ENCODE peak calls at places on chromosomes 12 and 14, in four cellular contexts. P is omental fat pad, R is ascending aorta, Y is natural killer cell. E is an unnamed sample.

GRCh38 chr14:59150990-59151389 is 37.5 kb upstream of the DAAM1 start:
- DNase-seq in P (no peak), R (no peak), Y (no peak), E (no peak)

GRCh38 chr14:102279688-102280348 is 25.1 kb downstream of the MOK start:
- DNase-seq in P (no peak), R (no peak), Y (no peak), E (no peak)

GRCh38 chr14:58426819-58427288 is 477 bp downstream of the TIMM9 start:
- DNase-seq in P (no peak), R (peak; percentile 76), Y (peak; percentile 51), E (no peak)

GRCh38 chr12:48712209-48712608 is 4.3 kb downstream of the CCNT1 start:
- DNase-seq in P (no peak), R (no peak), Y (no peak), E (no peak)

GRCh38 chr14:56271988-56272387 is 153.8 kb downstream of the PELI2 start:
- DNase-seq in P (no peak), R (no peak), Y (no peak), E (no peak)

GRCh38 chr14:71948101-71948500 is 15.9 kb downstream of the RGS6 start:
- DNase-seq in P (no peak), R (no peak), Y (no peak), E (no peak)

GRCh38 chr12:56521209-56521589 is 421 bp upstream of the RBMS2 start:
- DNase-seq in P (no peak), R (no peak), Y (no peak), E (no peak)

GRCh38 chr14:98937021-98937420 is 335.0 kb downstream of the BCL11B start:
- DNase-seq in P (no peak), R (no peak), Y (no peak), E (no peak)

GRCh38 chr14:32072701-32073100 is 4.4 kb upstream of the ARHGAP5 start:
- DNase-seq in P (no peak), R (no peak), Y (no peak), E (no peak)

GRCh38 chr12:65879878-65880277 is 55.6 kb downstream of the HMGA2 start:
- DNase-seq in P (no peak), R (no peak), Y (no peak), E (no peak)

GRCh38 chr12:125346361-125346760 is 281.1 kb downstream of the AACS start:
- DNase-seq in P (no peak), R (no peak), Y (no peak), E (no peak)

GRCh38 chr14:92754956-92755355 is 6.5 kb upstream of the LGMN start:
- DNase-seq in P (no peak), R (no peak), Y (no peak), E (no peak)

GRCh38 chr12:122206111-122206881 is 2.8 kb downstream of the B3GNT4 start:
- DNase-seq in P (no peak), R (no peak), Y (no peak), E (no peak)

GRCh38 chr12:124992874-124993567 is 424 bp upstream of the BRI3BP start:
- DNase-seq in P (no peak), R (no peak), Y (peak; percentile 48), E (no peak)

GRCh38 chr12:42957136-42957535 is 367.6 kb upstream of the PRICKLE1 start:
- DNase-seq in P (no peak), R (no peak), Y (no peak), E (no peak)

GRCh38 chr12:123513805-123514204 is 19.7 kb downstream of the RILPL1 start:
- DNase-seq in P (no peak), R (no peak), Y (no peak), E (no peak)

GRCh38 chr12:123520567-123521474 is 12.7 kb downstream of the RILPL1 start:
- DNase-seq in P (no peak), R (no peak), Y (no peak), E (no peak)

GRCh38 chr12:123519151-123520001 is 14.1 kb downstream of the RILPL1 start:
- DNase-seq in P (no peak), R (peak; percentile 91), Y (no peak), E (no peak)

GRCh38 chr12:123512838-123513665 is 20.5 kb downstream of the RILPL1 start:
- DNase-seq in P (no peak), R (no peak), Y (no peak), E (no peak)

DNA sequence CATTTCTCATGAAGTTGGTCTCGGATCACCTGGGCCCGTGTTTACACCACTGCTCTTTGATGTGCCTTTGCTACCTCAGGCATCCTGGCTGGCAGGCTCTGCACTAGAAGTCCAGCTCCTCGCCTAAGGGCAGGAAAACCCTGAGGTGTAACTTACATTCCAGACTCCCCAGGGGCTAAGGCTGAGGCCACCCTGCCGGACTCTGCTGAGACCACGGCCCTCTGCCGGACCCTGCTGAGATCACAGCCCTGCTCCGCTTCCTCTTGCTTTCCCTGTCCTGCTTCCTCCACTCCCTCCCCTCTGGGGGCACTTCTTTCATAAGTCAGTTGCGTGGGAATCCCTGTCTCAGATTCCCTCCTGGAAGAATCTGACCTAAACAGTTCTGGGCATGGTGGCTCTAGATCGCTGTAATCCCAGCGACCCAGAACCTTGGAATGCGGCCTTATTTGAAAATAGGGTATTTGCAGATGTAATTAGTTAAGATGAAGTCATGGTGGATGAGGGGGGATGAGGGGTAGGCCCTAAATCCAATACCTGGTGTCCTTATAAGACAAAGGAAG is 17.2 kb downstream of the RILPL1 start:
- DNase-seq in P (no peak), R (no peak), Y (no peak), E (no peak)
- TF ChIP-seq CTCF in P (no peak), R (no peak), Y (no peak), E (no peak)

DNA sequence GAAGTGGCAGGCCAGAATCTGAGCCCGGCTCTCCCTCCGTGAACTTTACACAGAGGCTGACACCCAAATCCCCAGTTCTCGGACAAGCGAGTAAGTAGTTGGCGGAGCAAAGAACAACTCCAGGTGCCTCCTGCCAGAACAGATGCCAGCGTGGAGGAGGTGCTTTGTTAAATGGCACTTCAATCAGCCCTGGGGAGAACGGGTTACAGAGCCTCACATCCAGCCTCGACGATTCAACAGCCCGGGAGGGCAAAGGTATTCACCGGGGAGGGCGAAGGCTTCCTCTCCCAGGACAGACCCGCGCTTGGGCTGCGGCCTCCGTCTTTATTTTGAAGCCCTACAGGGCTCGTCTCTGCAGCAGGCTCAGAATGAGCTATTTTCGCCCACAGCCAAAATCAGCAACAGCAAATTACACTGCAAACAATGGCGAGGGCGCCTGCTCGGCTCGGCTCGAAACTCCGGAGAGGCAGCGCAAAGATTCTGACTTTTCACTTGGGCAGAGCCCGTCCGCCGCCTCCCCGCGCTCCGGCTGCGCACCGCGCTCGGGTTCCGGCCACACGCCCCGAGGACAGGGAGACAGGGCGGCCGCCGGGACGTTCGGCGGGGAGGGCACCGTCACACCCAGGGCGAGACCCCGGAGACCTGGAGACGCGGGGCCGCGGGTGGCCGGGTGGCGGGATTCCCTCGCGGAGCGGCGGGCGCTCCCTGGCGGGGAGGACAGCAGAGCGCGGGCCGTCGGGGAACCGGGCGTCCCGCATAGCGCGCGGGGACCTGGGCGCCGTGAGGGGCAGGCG is 811 bp downstream of the TMCC3 start:
- DNase-seq in P (no peak), R (no peak), Y (peak; percentile 56), E (no peak)
- TF ChIP-seq CTCF in P (no peak), R (no peak), Y (peak; percentile 48), E (peak; percentile 23)

DNA sequence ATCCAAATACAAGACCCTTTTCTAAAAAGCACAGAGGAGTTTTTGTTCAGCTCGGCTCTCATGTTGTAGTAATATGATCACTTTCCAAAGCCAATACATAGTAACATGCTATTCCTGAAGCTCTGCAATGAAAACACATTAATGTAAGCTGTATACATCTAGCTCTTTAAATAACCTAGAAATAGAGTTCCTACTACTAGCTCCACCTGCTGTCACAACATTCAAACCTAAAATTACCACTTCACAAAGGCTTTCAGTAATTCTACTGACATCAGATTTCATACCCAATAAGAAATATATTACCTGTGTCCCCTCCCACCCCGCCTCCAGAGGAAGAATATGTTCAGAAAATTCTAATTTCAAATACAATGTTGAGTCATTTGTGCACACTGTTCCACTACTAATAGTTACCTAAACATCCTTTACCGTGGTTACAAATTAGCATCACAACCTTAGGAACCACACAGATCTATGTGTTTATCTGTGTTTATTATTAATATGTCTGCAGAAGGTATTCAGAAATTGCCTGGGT is 17.8 kb downstream of the EFCAB11 start:
- DNase-seq in P (no peak), R (no peak), Y (no peak), E (no peak)
- TF ChIP-seq CTCF in P (no peak), R (no peak), Y (no peak), E (no peak)

GRCh38 chr12:25557830-25558436 is 4.8 kb upstream of the LMNTD1 start:
- DNase-seq in P (no peak), R (no peak), Y (no peak), E (no peak)
- TF ChIP-seq CTCF in P (no peak), R (no peak), Y (peak; percentile 66), E (peak; percentile 44)

GRCh38 chr14:23528555-23528954 is 23.0 kb downstream of the ZFHX2 start:
- DNase-seq in P (no peak), R (no peak), Y (no peak), E (no peak)
- TF ChIP-seq CTCF in P (no peak), R (no peak), Y (no peak), E (no peak)

GRCh38 chr12:54159549-54159948 is 29.2 kb downstream of the SMUG1 start:
- DNase-seq in P (no peak), R (no peak), Y (no peak), E (no peak)
- TF ChIP-seq CTCF in P (no peak), R (no peak), Y (no peak), E (no peak)